ENCODE peak calls at places on chromosomes 4 and X, in four cellular contexts. V, Q, G and R are unnamed samples.

GRCh38 chr4:148965080-148965479 is 522.9 kb upstream of the NR3C2 start:
- DNase-seq in V (no peak), Q (no peak), G (no peak), R (no peak)

GRCh38 chr4:8920289-8920965 is 48.8 kb upstream of the HMX1 start:
- DNase-seq in V (no peak), Q (peak; percentile 2), G (no peak), R (no peak)

GRCh38 chr4:111937368-111937767 is 207.9 kb upstream of the FAM241A start:
- DNase-seq in V (no peak), Q (no peak), G (no peak), R (no peak)

GRCh38 chrX:84046403-84046984 is 141.5 kb downstream of the RPS6KA6 start:
- DNase-seq in V (no peak), Q (peak; percentile 4), G (peak; percentile 30), R (peak; percentile 2)

GRCh38 chrX:13581554-13581953 is 12.2 kb downstream of the EGFL6 start:
- DNase-seq in V (no peak), Q (no peak), G (no peak), R (no peak)

GRCh38 chr4:170089743-170090666 is at the start of gene AADAT:
- DNase-seq in V (no peak), Q (peak; percentile 41), G (peak; percentile 97), R (no peak)

GRCh38 chrX:10172867-10173266 is 16.1 kb downstream of the CLCN4 start:
- DNase-seq in V (no peak), Q (no peak), G (no peak), R (no peak)

GRCh38 chr4:24203896-24204295 is 314.0 kb upstream of the PPARGC1A start:
- DNase-seq in V (no peak), Q (no peak), G (no peak), R (no peak)

GRCh38 chrX:133337250-133337649 is 78.0 kb downstream of the GPC4 start:
- DNase-seq in V (no peak), Q (no peak), G (no peak), R (peak; percentile 3)

GRCh38 chr4:73586040-73586439 is 34.2 kb downstream of the RASSF6 start:
- DNase-seq in V (no peak), Q (no peak), G (no peak), R (no peak)

GRCh38 chr4:340011-340410 is 2.4 kb downstream of the ZNF141 start:
- DNase-seq in V (no peak), Q (no peak), G (no peak), R (no peak)

GRCh38 chr4:103046416-103047290 is 27.1 kb upstream of the SLC9B1 start:
- DNase-seq in V (peak; percentile 2), Q (peak; percentile 56), G (peak; percentile 34), R (no peak)

GRCh38 chr4:2386717-2387116 is 31.7 kb downstream of the ZFYVE28 start:
- DNase-seq in V (no peak), Q (no peak), G (no peak), R (no peak)

GRCh38 chrX:137428251-137428661 is 137.7 kb upstream of the ZIC3 start:
- DNase-seq in V (no peak), Q (no peak), G (no peak), R (no peak)

GRCh38 chr4:77052352-77052751 is 23.4 kb downstream of the CCNI start:
- DNase-seq in V (peak; percentile 58), Q (peak; percentile 52), G (no peak), R (no peak)

GRCh38 chr4:145482209-145483021 is 762 bp downstream of the SMAD1 start:
- DNase-seq in V (no peak), Q (no peak), G (peak; percentile 78), R (no peak)

GRCh38 chr4:183397741-183398297 is 46.6 kb upstream of the CDKN2AIP start:
- DNase-seq in V (no peak), Q (no peak), G (no peak), R (no peak)

GRCh38 chr4:140237616-140238352 is 83.8 kb upstream of the MAML3 start:
- DNase-seq in V (no peak), Q (no peak), G (peak; percentile 88), R (no peak)

GRCh38 chr4:41575207-41575606 is 37.2 kb downstream of the LIMCH1 start:
- DNase-seq in V (no peak), Q (no peak), G (no peak), R (peak; percentile 51)

GRCh38 chr4:7132730-7133582 is 59.4 kb upstream of the SORCS2 start:
- DNase-seq in V (no peak), Q (no peak), G (no peak), R (no peak)

GRCh38 chrX:101385795-101386541 is at the start of gene BTK:
- DNase-seq in V (no peak), Q (peak; percentile 73), G (no peak), R (no peak)

GRCh38 chrX:71118985-71119535 is 664 bp downstream of the MED12 start:
- DNase-seq in V (no peak), Q (no peak), G (no peak), R (no peak)

GRCh38 chr4:113837397-113837796 is 75.9 kb upstream of the CAMK2D start:
- DNase-seq in V (no peak), Q (no peak), G (no peak), R (peak; percentile 63)

GRCh38 chr4:39626913-39627312 is 11.8 kb downstream of the SMIM14 start:
- DNase-seq in V (no peak), Q (no peak), G (no peak), R (no peak)

GRCh38 chr4:155759372-155760252 is 791 bp downstream of the GUCY1B1 start:
- DNase-seq in V (no peak), Q (no peak), G (peak; percentile 84), R (no peak)

GRCh38 chrX:50609796-50610195 is 139.2 kb upstream of the DGKK start:
- DNase-seq in V (no peak), Q (no peak), G (no peak), R (no peak)

GRCh38 chr4:5554376-5554775 is 154.0 kb downstream of the EVC2 start:
- DNase-seq in V (no peak), Q (no peak), G (no peak), R (no peak)

GRCh38 chrX:103520391-103520790 is 1.1 kb upstream of the RAB40A start:
- DNase-seq in V (no peak), Q (no peak), G (no peak), R (no peak)

GRCh38 chr4:89397464-89397863 is 89.9 kb upstream of the GPRIN3 start:
- DNase-seq in V (no peak), Q (no peak), G (no peak), R (no peak)

GRCh38 chr4:149784018-149784417 is 31.6 kb downstream of the IQCM start:
- DNase-seq in V (no peak), Q (no peak), G (no peak), R (no peak)

GRCh38 chr4:153335665-153336064 is 8.8 kb upstream of the MND1 start:
- DNase-seq in V (no peak), Q (no peak), G (no peak), R (peak; percentile 12)

GRCh38 chr4:98092833-98093439 is 50.3 kb downstream of the STPG2 start:
- DNase-seq in V (no peak), Q (no peak), G (no peak), R (no peak)

GRCh38 chr4:99410075-99410474 is 25.1 kb downstream of the ADH7 start:
- DNase-seq in V (no peak), Q (no peak), G (no peak), R (no peak)

GRCh38 chrX:96204928-96205327 is 479.7 kb upstream of the DIAPH2 start:
- DNase-seq in V (no peak), Q (no peak), G (no peak), R (no peak)

GRCh38 chr4:166594326-166594946 is 639.9 kb downstream of the SPOCK3 start:
- DNase-seq in V (no peak), Q (no peak), G (peak; percentile 41), R (peak; percentile 14)

GRCh38 chrX:50117477-50117876 is 83.3 kb downstream of the AKAP4 start:
- DNase-seq in V (no peak), Q (no peak), G (no peak), R (no peak)

GRCh38 chr4:7328913-7329638 is 105.7 kb downstream of the PSAPL1 start:
- DNase-seq in V (no peak), Q (no peak), G (no peak), R (no peak)

GRCh38 chrX:36908801-36909403 is 99.3 kb upstream of the FAM47C start:
- DNase-seq in V (no peak), Q (peak; percentile 12), G (peak; percentile 10), R (no peak)

GRCh38 chr4:87654487-87655044 is 4.5 kb downstream of the DMP1 start:
- DNase-seq in V (no peak), Q (no peak), G (no peak), R (no peak)
- H3K27ac ChIP-seq in V (no peak overlapping the region), Q (no peak overlapping the region), G (no peak overlapping the region), R (no peak overlapping the region)

GRCh38 chr4:4347585-4347984 is 39.3 kb upstream of the NSG1 start:
- DNase-seq in V (no peak), Q (no peak), G (no peak), R (no peak)

GRCh38 chr4:4355302-4355701 is 31.6 kb upstream of the NSG1 start:
- DNase-seq in V (no peak), Q (no peak), G (no peak), R (no peak)

GRCh38 chr4:4349902-4350301 is 37.0 kb upstream of the NSG1 start:
- DNase-seq in V (no peak), Q (no peak), G (no peak), R (no peak)

GRCh38 chr4:4356106-4357041 is 30.5 kb upstream of the NSG1 start:
- DNase-seq in V (no peak), Q (no peak), G (no peak), R (no peak)

GRCh38 chr4:4350909-4351308 is 36.0 kb upstream of the NSG1 start:
- DNase-seq in V (no peak), Q (no peak), G (no peak), R (no peak)
- H3K27ac ChIP-seq in V (no peak overlapping the region), Q (no peak overlapping the region), G (no peak overlapping the region), R (no peak overlapping the region)

DNA sequence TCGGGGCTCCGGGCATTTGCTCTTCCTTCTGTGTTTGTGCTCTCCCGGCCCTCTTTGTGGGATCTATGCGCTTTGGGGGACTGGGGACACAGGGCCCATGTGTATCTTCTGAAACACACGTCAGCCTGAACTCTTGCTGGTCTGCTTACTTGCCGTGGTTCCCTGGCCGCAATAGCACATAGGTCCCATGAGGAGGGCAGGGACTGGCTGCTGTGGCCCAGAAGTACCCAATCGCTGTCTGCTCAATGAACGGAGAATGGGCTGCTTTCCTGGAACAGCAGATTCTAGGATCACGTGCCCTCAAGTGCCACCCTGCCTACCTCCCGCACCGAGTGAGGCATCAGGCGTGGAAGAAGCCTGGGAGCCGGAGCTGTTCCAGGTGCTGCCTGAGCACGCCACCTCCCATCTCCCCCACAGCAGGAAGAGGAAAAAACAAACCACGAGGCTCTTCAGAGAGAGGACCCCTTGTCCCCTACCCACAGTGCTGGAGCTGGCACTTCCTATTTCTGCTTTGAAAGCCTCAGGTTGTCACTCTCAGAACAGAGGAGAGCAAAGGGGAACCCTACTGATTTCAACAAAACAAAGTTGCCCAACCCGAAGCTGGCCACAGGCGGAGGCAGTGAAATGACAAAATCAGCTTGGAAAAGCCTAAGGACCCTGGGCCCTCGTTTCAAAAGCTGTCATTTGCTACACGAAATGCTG is 3.8 kb downstream of the G6PD start:
- DNase-seq in V (no peak), Q (no peak), G (no peak), R (no peak)
- H3K27ac ChIP-seq in V (peak overlapping the region; percentile 50), Q (peak overlapping the region; percentile 94), G (no peak overlapping the region), R (peak overlapping the region; percentile 92)

DNA sequence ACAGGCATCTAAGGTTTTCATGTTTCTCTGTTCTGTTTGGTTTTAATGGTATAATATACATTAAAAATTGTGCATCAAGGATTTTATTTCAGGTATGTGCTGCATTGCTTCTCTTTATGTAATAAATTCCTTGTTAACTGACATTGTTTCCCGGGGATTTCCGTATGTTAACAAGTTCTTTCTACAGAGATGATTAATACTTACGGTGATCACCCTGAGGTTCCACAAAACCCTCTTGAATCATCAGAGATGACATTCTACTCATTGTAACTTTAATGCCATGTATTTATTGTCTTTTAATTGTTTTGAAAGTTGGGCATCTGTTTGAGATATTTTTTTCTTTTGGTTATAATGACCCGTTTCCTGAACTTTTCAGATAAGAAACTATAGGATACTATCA is 37.5 kb downstream of the ARHGAP10 start:
- DNase-seq in V (no peak), Q (no peak), G (no peak), R (no peak)
- H3K27ac ChIP-seq in V (no peak overlapping the region), Q (no peak overlapping the region), G (no peak overlapping the region), R (peak overlapping the region; percentile 9)